ENCODE peak calls at places on chromosomes 11 and 22, in six cellular contexts. K is stimulated activated CD4-positive, alpha-beta T cell treated with anti-CD3 and anti-CD28 coated beads, Interleukin-2, amount 100 ng/mL, for 48 hours; W is NCI-H774; C is central memory CD4-positive, alpha-beta T cell; X is osteocyte; A is naive thymus-derived CD8-positive, alpha-beta T cell. P is an unnamed sample.

GRCh38 chr11:69390561-69390960 is 90.9 kb upstream of the LINC01488 start:
- DNase-seq in A (no peak), C (no peak), K (no peak), X (no peak), W (no peak), P (no peak)

GRCh38 chr11:15764329-15764728 is 592.0 kb downstream of the SOX6 start:
- DNase-seq in A (no peak), W (no peak), K (no peak), X (no peak), C (no peak), P (no peak)

GRCh38 chr11:133934599-133935550 is 21.9 kb downstream of the IGSF9B start:
- DNase-seq in C (no peak), X (no peak), W (no peak), K (no peak), A (no peak), P (peak; percentile 66)

GRCh38 chr11:47202569-47202968 is 12.2 kb upstream of the DDB2 start:
- DNase-seq in K (no peak), C (no peak), W (no peak), A (no peak), X (no peak), P (no peak)

GRCh38 chr11:17544181-17544622 is at the start of gene USH1C:
- DNase-seq in W (peak; percentile 9), X (no peak), A (peak; percentile 11), C (no peak), K (peak; percentile 53), P (no peak)

GRCh38 chr11:28058333-28058732 is 49.6 kb downstream of the KIF18A start:
- DNase-seq in X (no peak), A (no peak), C (no peak), K (no peak), W (no peak), P (no peak)

GRCh38 chr11:12143461-12144258 is 33.3 kb downstream of the MICAL2 start:
- DNase-seq in A (no peak), W (no peak), K (no peak), X (no peak), C (no peak), P (no peak)

GRCh38 chr22:28884754-28885375 is 1.5 kb downstream of the ZNRF3 start:
- DNase-seq in X (no peak), W (no peak), C (no peak), K (no peak), A (no peak), P (no peak)

GRCh38 chr11:113675003-113675471 is 31.1 kb downstream of the TMPRSS5 start:
- DNase-seq in A (no peak), C (no peak), X (no peak), K (no peak), W (no peak), P (peak; percentile 33)

GRCh38 chr22:37747715-37748100 is 50.9 kb downstream of the TRIOBP start:
- DNase-seq in K (no peak), A (no peak), W (no peak), C (no peak), X (no peak), P (no peak)

GRCh38 chr22:42720263-42721044 is at the start of gene A4GALT:
- DNase-seq in W (no peak), C (no peak), A (no peak), X (no peak), K (no peak), P (no peak)

GRCh38 chr11:113540416-113541330 is 65.5 kb upstream of the DRD2 start:
- DNase-seq in K (no peak), W (peak; percentile 38), X (no peak), C (no peak), A (no peak), P (no peak)

P was measured in keratinocyte.